ENCODE peak calls at places on chromosomes 11 and 22, in four cellular contexts. One of them, this sample, is unnamed.

GRCh38 chr11:2571598-2572281 is 126.9 kb downstream of the KCNQ1 start:
- DNase-seq in GM12891: no peak
- DNase-seq in M059J: no peak
- DNase-seq in NCI-H1930: no peak
- DNase-seq in this sample: no peak

GRCh38 chr11:34192481-34193401 is 87.3 kb downstream of the NAT10 start:
- DNase-seq in GM12891: no peak
- DNase-seq in M059J: peak; percentile 98
- DNase-seq in NCI-H1930: no peak
- DNase-seq in this sample: peak; percentile 99

GRCh38 chr22:29773233-29773632 is 6.1 kb downstream of the UQCR10 start:
- DNase-seq in GM12891: no peak
- DNase-seq in M059J: peak; percentile 82
- DNase-seq in NCI-H1930: no peak
- DNase-seq in this sample: peak; percentile 45

GRCh38 chr11:121154473-121154872 is 53.4 kb downstream of the TECTA start:
- DNase-seq in GM12891: no peak
- DNase-seq in M059J: no peak
- DNase-seq in NCI-H1930: no peak
- DNase-seq in this sample: no peak

GRCh38 chr11:8352852-8353505 is 89.3 kb upstream of the LMO1 start:
- DNase-seq in GM12891: no peak
- DNase-seq in M059J: no peak
- DNase-seq in NCI-H1930: no peak
- DNase-seq in this sample: peak; percentile 53

GRCh38 chr22:29987143-29987542 is 93.1 kb upstream of the HORMAD2 start:
- DNase-seq in GM12891: no peak
- DNase-seq in M059J: no peak
- DNase-seq in NCI-H1930: no peak
- DNase-seq in this sample: no peak

GRCh38 chr11:62615521-62615920 is 2.5 kb downstream of the ROM1 start:
- DNase-seq in GM12891: no peak
- DNase-seq in M059J: no peak
- DNase-seq in NCI-H1930: no peak
- DNase-seq in this sample: no peak

GRCh38 chr22:36467946-36468345 is 13.5 kb downstream of the TXN2 start:
- DNase-seq in GM12891: no peak
- DNase-seq in M059J: peak; percentile 97
- DNase-seq in NCI-H1930: no peak
- DNase-seq in this sample: peak; percentile 97

GRCh38 chr11:117678651-117679407 is 118.2 kb downstream of the DSCAML1 start:
- DNase-seq in GM12891: no peak
- DNase-seq in M059J: no peak
- DNase-seq in NCI-H1930: no peak
- DNase-seq in this sample: no peak

GRCh38 chr11:17781221-17781620 is 46.6 kb downstream of the KCNC1 start:
- DNase-seq in GM12891: no peak
- DNase-seq in M059J: no peak
- DNase-seq in NCI-H1930: no peak
- DNase-seq in this sample: no peak

GRCh38 chr11:12698049-12698448 is 23.8 kb downstream of the TEAD1 start:
- DNase-seq in GM12891: no peak
- DNase-seq in M059J: no peak
- DNase-seq in NCI-H1930: no peak
- DNase-seq in this sample: no peak

GRCh38 chr11:128862421-128862820 is 4.7 kb downstream of the KCNJ1 start:
- DNase-seq in GM12891: no peak
- DNase-seq in M059J: peak; percentile 49
- DNase-seq in NCI-H1930: no peak
- DNase-seq in this sample: no peak

GRCh38 chr11:67439321-67440228 is 2.1 kb upstream of the PTPRCAP start:
- DNase-seq in GM12891: no peak
- DNase-seq in M059J: peak; percentile 62
- DNase-seq in NCI-H1930: no peak
- DNase-seq in this sample: peak; percentile 96

GRCh38 chr22:24141586-24141985 is 39.7 kb upstream of the SUSD2 start:
- DNase-seq in GM12891: no peak
- DNase-seq in M059J: peak; percentile 50
- DNase-seq in NCI-H1930: no peak
- DNase-seq in this sample: peak; percentile 84

GRCh38 chr22:47036352-47036751 is 273.9 kb downstream of the TBC1D22A start:
- DNase-seq in GM12891: no peak
- DNase-seq in M059J: no peak
- DNase-seq in NCI-H1930: no peak
- DNase-seq in this sample: peak; percentile 58

GRCh38 chr11:22407899-22408298 is 69.7 kb downstream of the SLC17A6 start:
- DNase-seq in GM12891: no peak
- DNase-seq in M059J: no peak
- DNase-seq in NCI-H1930: no peak
- DNase-seq in this sample: no peak

GRCh38 chr22:43567691-43568308 is 156.0 kb downstream of the MPPED1 start:
- DNase-seq in GM12891: no peak
- DNase-seq in M059J: no peak
- DNase-seq in NCI-H1930: no peak
- DNase-seq in this sample: no peak

This sample was measured in osteoblast.